ENCODE peak calls at places on chromosomes 6 and 20, in five cellular contexts. V is iris pigment epithelial cell, M is A172, F is substantia nigra, Z is H54. A is an unnamed sample.

GRCh38 chr6:109172096-109172495 is 76.8 kb downstream of the CEP57L1 start:
- DNase-seq in V (peak; percentile 11), M (no peak), F (no peak), Z (no peak), A (no peak)

GRCh38 chr6:159212026-159212425 is 42.8 kb downstream of the FNDC1 start:
- DNase-seq in V (peak; percentile 7), M (peak; percentile 16), F (no peak), Z (no peak), A (no peak)

GRCh38 chr6:131858765-131859490 is 51.1 kb downstream of the ENPP1 start:
- DNase-seq in V (peak; percentile 82), M (peak; percentile 54), F (no peak), Z (no peak), A (peak; percentile 49)

GRCh38 chr20:51327251-51327841 is 215.2 kb downstream of the NFATC2 start:
- DNase-seq in V (peak; percentile 92), M (no peak), F (no peak), Z (no peak), A (peak; percentile 100)

GRCh38 chr6:110537208-110538123 is 61.1 kb upstream of the SLC22A16 start:
- DNase-seq in V (peak; percentile 96), M (peak; percentile 95), F (no peak), Z (peak; percentile 6), A (peak; percentile 89)

GRCh38 chr6:131945971-131946370 is 5.2 kb downstream of the CCN2 start:
- DNase-seq in V (no peak), M (no peak), F (no peak), Z (no peak), A (no peak)

GRCh38 chr6:149032599-149033405 is 284.7 kb upstream of the TAB2 start:
- DNase-seq in V (peak; percentile 95), M (peak; percentile 91), F (no peak), Z (no peak), A (peak; percentile 77)

GRCh38 chr20:60011512-60012507 is 53.6 kb downstream of the CDH26 start:
- DNase-seq in V (no peak), M (no peak), F (no peak), Z (no peak), A (no peak)

GRCh38 chr20:51457281-51457932 is 85.1 kb downstream of the NFATC2 start:
- DNase-seq in V (peak; percentile 79), M (peak; percentile 89), F (peak; percentile 47), Z (peak; percentile 65), A (no peak)

GRCh38 chr6:43644940-43645612 is at the start of gene RSPH9:
- DNase-seq in V (peak; percentile 85), M (no peak), F (no peak), Z (no peak), A (no peak)

GRCh38 chr6:110951986-110952794 is 6.3 kb upstream of the GTF3C6 start:
- DNase-seq in V (peak; percentile 84), M (peak; percentile 42), F (no peak), Z (no peak), A (peak; percentile 73)

GRCh38 chr20:23363257-23363649 is 1.3 kb downstream of the GZF1 start:
- DNase-seq in V (no peak), M (no peak), F (no peak), Z (no peak), A (no peak)